ENCODE peak calls at places on chromosomes 4 and X, in ten cellular contexts. M is NCI-H2081; L is ecto neural progenitor cell; T is left colon; R is NCI-H510A treated with DMSO at 0.1 percent for 48 hours; S is AG04449; W is stimulated activated CD8-positive, alpha-beta memory T cell treated with anti-CD3 and anti-CD28 coated beads, Interleukin-7, amount 100 ng/mL, for 1 hour; V is PC-3; J is NCI-H146; Z is Ammon's horn. O is an unnamed sample.

GRCh38 chr4:170743633-170744032 is 653.9 kb upstream of the AADAT start:
- DNase-seq in M (no peak), L (no peak), T (no peak), R (no peak), S (no peak), W (no peak), V (no peak), J (peak; percentile 17), Z (no peak), O (no peak)

GRCh38 chr4:174438711-174439110 is 83.6 kb downstream of the HPGD start:
- DNase-seq in M (no peak), L (no peak), T (no peak), R (no peak), S (no peak), W (no peak), V (no peak), J (no peak), Z (no peak), O (no peak)

GRCh38 chr4:31575504-31575903 is 855.3 kb downstream of the PCDH7 start:
- DNase-seq in M (no peak), L (no peak), T (no peak), R (no peak), S (no peak), W (no peak), V (no peak), J (no peak), Z (no peak), O (no peak)

GRCh38 chrX:119790977-119791436 is 423 bp downstream of the RPL39 start:
- DNase-seq in M (peak; percentile 48), L (no peak), T (peak; percentile 34), R (no peak), S (no peak), W (peak; percentile 13), V (peak; percentile 12), J (peak; percentile 59), Z (peak; percentile 35), O (peak; percentile 20)

GRCh38 chr4:19239565-19239964 is 1012.1 kb upstream of the SLIT2 start:
- DNase-seq in M (no peak), L (no peak), T (no peak), R (no peak), S (peak; percentile 34), W (no peak), V (peak; percentile 81), J (no peak), Z (no peak), O (no peak)

GRCh38 chr4:177127658-177128057 is 182.0 kb upstream of the NEIL3 start:
- DNase-seq in M (no peak), L (no peak), T (no peak), R (no peak), S (no peak), W (no peak), V (peak; percentile 38), J (no peak), Z (no peak), O (no peak)

GRCh38 chr4:126144838-126145237 is 830.1 kb downstream of the FAT4 start:
- DNase-seq in M (no peak), L (no peak), T (no peak), R (no peak), S (no peak), W (no peak), V (no peak), J (no peak), Z (no peak), O (no peak)

GRCh38 chr4:178196751-178197150 is 754.5 kb upstream of the AGA start:
- DNase-seq in M (no peak), L (no peak), T (no peak), R (no peak), S (no peak), W (no peak), V (no peak), J (no peak), Z (no peak), O (no peak)

GRCh38 chr4:77073981-77074865 is 1.6 kb downstream of the CCNI start:
- DNase-seq in M (no peak), L (no peak), T (no peak), R (no peak), S (no peak), W (no peak), V (no peak), J (peak; percentile 11), Z (peak; percentile 16), O (no peak)

O was measured in pancreas.